ENCODE peak calls at places on chromosomes 12 and 14, in six cellular contexts. One of them, this sample, is unnamed.
A peak's percentile ranks its signal among the peaks of the same experiment; 100 is the strongest.

GRCh38 chr14:68282479-68283377 is 463.1 kb downstream of the RAD51B start:
- DNase-seq in right lobe of liver: no peak
- DNase-seq in HCT116: no peak
- DNase-seq in heart left ventricle: no peak
- DNase-seq in ovary: no peak
- DNase-seq in body of pancreas: no peak
- DNase-seq in this sample: no peak

GRCh38 chr12:56634837-56635538 is 4.9 kb upstream of the BAZ2A start:
- DNase-seq in right lobe of liver: peak; percentile 89
- DNase-seq in heart left ventricle: peak; percentile 77
- DNase-seq in ovary: peak; percentile 80
- DNase-seq in body of pancreas: peak; percentile 77
- DNase-seq in HCT116: peak; percentile 79
- DNase-seq in this sample: peak; percentile 82

GRCh38 chr12:9742665-9743064 is 9.8 kb upstream of the CLECL1 start:
- DNase-seq in HCT116: no peak
- DNase-seq in heart left ventricle: no peak
- DNase-seq in ovary: no peak
- DNase-seq in body of pancreas: no peak
- DNase-seq in right lobe of liver: no peak
- DNase-seq in this sample: no peak

GRCh38 chr12:125346361-125346760 is 281.1 kb downstream of the AACS start:
- DNase-seq in ovary: no peak
- DNase-seq in right lobe of liver: no peak
- DNase-seq in heart left ventricle: no peak
- DNase-seq in body of pancreas: no peak
- DNase-seq in HCT116: no peak
- DNase-seq in this sample: no peak

GRCh38 chr12:116818341-116818856 is 62.8 kb downstream of the HRK start:
- DNase-seq in ovary: peak; percentile 44
- DNase-seq in HCT116: no peak
- DNase-seq in right lobe of liver: no peak
- DNase-seq in heart left ventricle: peak; percentile 52
- DNase-seq in body of pancreas: peak; percentile 32
- DNase-seq in this sample: peak; percentile 19

GRCh38 chr14:70192915-70193314 is 4.2 kb upstream of the SLC8A3 start:
- DNase-seq in body of pancreas: no peak
- DNase-seq in right lobe of liver: no peak
- DNase-seq in HCT116: no peak
- DNase-seq in heart left ventricle: no peak
- DNase-seq in ovary: no peak
- DNase-seq in this sample: no peak

GRCh38 chr14:95482967-95483842 is 33.2 kb downstream of the SYNE3 start:
- DNase-seq in heart left ventricle: peak; percentile 79
- DNase-seq in body of pancreas: peak; percentile 28
- DNase-seq in right lobe of liver: no peak
- DNase-seq in ovary: peak; percentile 85
- DNase-seq in HCT116: peak; percentile 46
- DNase-seq in this sample: peak; percentile 83

GRCh38 chr14:58882577-58883018 is 244.8 kb downstream of the DACT1 start:
- DNase-seq in body of pancreas: no peak
- DNase-seq in HCT116: no peak
- DNase-seq in right lobe of liver: no peak
- DNase-seq in ovary: no peak
- DNase-seq in heart left ventricle: no peak
- DNase-seq in this sample: no peak

GRCh38 chr12:27711312-27711682 is 665 bp downstream of the MRPS35 start:
- DNase-seq in HCT116: no peak
- DNase-seq in right lobe of liver: no peak
- DNase-seq in ovary: no peak
- DNase-seq in body of pancreas: no peak
- DNase-seq in heart left ventricle: no peak
- DNase-seq in this sample: no peak

GRCh38 chr14:46432516-46432915 is 219.1 kb downstream of the RPL10L start:
- DNase-seq in right lobe of liver: no peak
- DNase-seq in HCT116: no peak
- DNase-seq in heart left ventricle: no peak
- DNase-seq in ovary: no peak
- DNase-seq in body of pancreas: no peak
- DNase-seq in this sample: no peak

GRCh38 chr12:26275313-26276257 is 80.2 kb downstream of the SSPN start:
- DNase-seq in HCT116: no peak
- DNase-seq in ovary: no peak
- DNase-seq in heart left ventricle: no peak
- DNase-seq in right lobe of liver: no peak
- DNase-seq in body of pancreas: no peak
- DNase-seq in this sample: no peak

GRCh38 chr12:28340261-28340660 is 150.0 kb downstream of the CCDC91 start:
- DNase-seq in heart left ventricle: no peak
- DNase-seq in HCT116: no peak
- DNase-seq in right lobe of liver: no peak
- DNase-seq in body of pancreas: no peak
- DNase-seq in ovary: no peak
- DNase-seq in this sample: no peak

GRCh38 chr12:48965447-48965846 is 6.1 kb downstream of the WNT10B start:
- DNase-seq in body of pancreas: no peak
- DNase-seq in heart left ventricle: no peak
- DNase-seq in HCT116: no peak
- DNase-seq in right lobe of liver: no peak
- DNase-seq in ovary: no peak
- DNase-seq in this sample: no peak

GRCh38 chr12:43816168-43816567 is 10.1 kb upstream of the TWF1 start:
- DNase-seq in heart left ventricle: no peak
- DNase-seq in HCT116: no peak
- DNase-seq in body of pancreas: no peak
- DNase-seq in right lobe of liver: no peak
- DNase-seq in ovary: no peak
- DNase-seq in this sample: no peak

GRCh38 chr12:28191690-28192089 is 1.4 kb downstream of the CCDC91 start:
- DNase-seq in heart left ventricle: no peak
- DNase-seq in body of pancreas: peak; percentile 53
- DNase-seq in right lobe of liver: no peak
- DNase-seq in HCT116: no peak
- DNase-seq in ovary: no peak
- DNase-seq in this sample: no peak

GRCh38 chr12:12439636-12440035 is 82.8 kb downstream of the BORCS5 start:
- DNase-seq in ovary: no peak
- DNase-seq in body of pancreas: no peak
- DNase-seq in HCT116: no peak
- DNase-seq in right lobe of liver: peak; percentile 79
- DNase-seq in heart left ventricle: peak; percentile 21
- DNase-seq in this sample: no peak

GRCh38 chr12:54300732-54301427 is at the start of gene NFE2:
- DNase-seq in HCT116: no peak
- DNase-seq in ovary: no peak
- DNase-seq in right lobe of liver: peak; percentile 74
- DNase-seq in body of pancreas: peak; percentile 59
- DNase-seq in heart left ventricle: no peak
- DNase-seq in this sample: no peak

GRCh38 chr14:21219561-21220111 is 49.6 kb downstream of the HNRNPC start:
- DNase-seq in ovary: no peak
- DNase-seq in body of pancreas: no peak
- DNase-seq in HCT116: no peak
- DNase-seq in right lobe of liver: no peak
- DNase-seq in heart left ventricle: no peak
- DNase-seq in this sample: no peak
- H3K27ac ChIP-seq in ovary: no peak overlapping the region
- H3K27ac ChIP-seq in body of pancreas: no peak overlapping the region
- H3K27ac ChIP-seq in HCT116: no peak overlapping the region
- H3K27ac ChIP-seq in right lobe of liver: no peak overlapping the region
- H3K27ac ChIP-seq in heart left ventricle: no peak overlapping the region
- H3K27ac ChIP-seq in this sample: no peak overlapping the region

GRCh38 chr12:68838046-68838886 is 30.3 kb downstream of the MDM2 start:
- DNase-seq in body of pancreas: no peak
- DNase-seq in HCT116: no peak
- DNase-seq in heart left ventricle: no peak
- DNase-seq in right lobe of liver: no peak
- DNase-seq in ovary: no peak
- DNase-seq in this sample: no peak
- TF ChIP-seq POLR2A in body of pancreas: no peak
- TF ChIP-seq POLR2A in HCT116: no peak
- TF ChIP-seq POLR2A in heart left ventricle: no peak
- TF ChIP-seq POLR2A in right lobe of liver: no peak
- TF ChIP-seq POLR2A in ovary: no peak
- TF ChIP-seq POLR2A in this sample: no peak

DNA sequence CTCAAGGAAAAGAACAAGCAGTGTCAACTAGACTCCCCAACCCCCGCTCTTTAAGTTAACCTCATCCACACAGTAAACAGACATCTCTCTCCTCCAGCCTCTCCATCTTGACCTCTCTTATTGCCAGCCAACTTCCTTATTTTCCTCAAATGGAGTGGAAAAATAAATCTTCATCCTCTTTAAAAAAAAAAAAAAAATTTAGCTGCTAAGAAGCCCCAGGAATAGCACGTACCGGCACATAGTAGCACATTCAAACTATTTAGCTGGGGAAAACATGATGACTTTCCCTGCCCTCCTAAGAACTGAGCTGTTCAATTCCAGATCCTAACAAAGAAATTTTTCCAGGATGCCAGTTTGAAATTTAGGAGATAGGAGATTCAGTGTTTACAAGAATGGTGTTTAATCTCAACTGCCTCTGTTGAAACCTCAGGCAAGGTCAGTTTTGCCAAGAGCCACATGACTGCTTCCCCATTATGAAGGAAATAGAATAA is 90.8 kb downstream of the EPS8 start:
- DNase-seq in HCT116: no peak
- DNase-seq in body of pancreas: no peak
- DNase-seq in heart left ventricle: no peak
- DNase-seq in ovary: no peak
- DNase-seq in right lobe of liver: no peak
- DNase-seq in this sample: no peak
- H3K27ac ChIP-seq in HCT116: peak overlapping the region; percentile 96
- H3K27ac ChIP-seq in body of pancreas: peak overlapping the region; percentile 43
- H3K27ac ChIP-seq in heart left ventricle: peak overlapping the region; percentile 84
- H3K27ac ChIP-seq in ovary: no peak overlapping the region
- H3K27ac ChIP-seq in right lobe of liver: peak overlapping the region; percentile 53
- H3K27ac ChIP-seq in this sample: peak overlapping the region; percentile 82

GRCh38 chr14:54640480-54640879 is 73.6 kb downstream of the SAMD4A start:
- DNase-seq in ovary: no peak
- DNase-seq in body of pancreas: no peak
- DNase-seq in right lobe of liver: no peak
- DNase-seq in HCT116: no peak
- DNase-seq in heart left ventricle: no peak
- DNase-seq in this sample: no peak

GRCh38 chr14:54646576-54647130 is 79.7 kb downstream of the SAMD4A start:
- DNase-seq in heart left ventricle: no peak
- DNase-seq in HCT116: no peak
- DNase-seq in right lobe of liver: no peak
- DNase-seq in ovary: no peak
- DNase-seq in body of pancreas: no peak
- DNase-seq in this sample: no peak

GRCh38 chr14:54642121-54642520 is 75.2 kb downstream of the SAMD4A start:
- DNase-seq in ovary: no peak
- DNase-seq in body of pancreas: no peak
- DNase-seq in right lobe of liver: no peak
- DNase-seq in heart left ventricle: no peak
- DNase-seq in HCT116: no peak
- DNase-seq in this sample: no peak

GRCh38 chr14:54642950-54643695 is 76.2 kb downstream of the SAMD4A start:
- DNase-seq in heart left ventricle: no peak
- DNase-seq in right lobe of liver: no peak
- DNase-seq in HCT116: no peak
- DNase-seq in body of pancreas: no peak
- DNase-seq in ovary: no peak
- DNase-seq in this sample: no peak

GRCh38 chr14:54643696-54644176 is 76.8 kb downstream of the SAMD4A start:
- DNase-seq in heart left ventricle: no peak
- DNase-seq in body of pancreas: no peak
- DNase-seq in right lobe of liver: no peak
- DNase-seq in ovary: no peak
- DNase-seq in HCT116: no peak
- DNase-seq in this sample: no peak
- TF ChIP-seq POLR2A in heart left ventricle: no peak
- TF ChIP-seq POLR2A in body of pancreas: no peak
- TF ChIP-seq POLR2A in right lobe of liver: no peak
- TF ChIP-seq POLR2A in ovary: no peak
- TF ChIP-seq POLR2A in HCT116: no peak
- TF ChIP-seq POLR2A in this sample: no peak

DNA sequence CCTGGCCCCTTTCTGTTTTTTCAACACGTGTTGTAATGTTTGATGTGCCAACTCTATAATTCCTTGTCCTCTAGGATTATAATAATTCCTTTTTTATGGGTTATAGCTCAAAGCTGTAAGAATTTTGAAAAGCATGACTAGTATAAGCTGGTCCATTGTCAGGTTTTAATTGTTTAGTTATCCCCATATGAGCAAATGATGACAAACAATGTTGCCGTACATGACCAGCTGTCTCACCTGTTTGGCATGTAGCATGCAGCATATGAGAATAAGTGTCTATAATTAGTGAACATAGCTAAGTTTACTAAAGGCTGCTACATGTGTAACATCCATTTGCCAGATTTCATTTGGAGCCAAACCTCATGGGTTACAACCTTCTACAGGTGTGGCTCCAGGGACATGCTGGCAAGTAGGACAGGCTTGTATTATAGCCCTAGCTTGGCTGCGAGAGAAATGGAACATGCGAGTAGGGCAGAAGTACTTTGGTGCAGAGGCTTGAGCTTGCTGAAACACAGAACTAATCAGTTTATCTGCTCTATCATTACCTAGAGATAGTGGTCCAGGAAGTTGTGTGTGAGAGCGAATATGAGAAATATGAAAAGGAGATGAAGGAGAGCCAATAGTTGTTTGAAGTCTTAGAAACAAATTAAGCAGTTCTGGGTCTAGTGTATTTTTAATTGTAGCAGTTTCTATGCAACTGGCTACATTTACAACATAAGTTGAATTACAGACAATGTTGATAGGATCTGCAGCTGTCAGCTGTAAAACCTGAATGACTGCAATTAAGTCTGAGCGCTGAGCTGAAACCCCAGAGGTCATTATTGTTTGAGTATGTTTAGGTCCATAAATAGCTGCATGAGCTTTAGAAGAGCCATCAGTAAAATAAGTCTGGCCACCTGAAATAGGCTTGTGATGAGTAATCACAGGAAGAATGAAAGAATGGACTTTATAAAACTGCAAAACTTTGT is 22.6 kb upstream of the MAPKAPK5 start:
- DNase-seq in HCT116: no peak
- DNase-seq in heart left ventricle: no peak
- DNase-seq in body of pancreas: no peak
- DNase-seq in ovary: no peak
- DNase-seq in right lobe of liver: no peak
- DNase-seq in this sample: no peak
- H3K27ac ChIP-seq in HCT116: no peak overlapping the region
- H3K27ac ChIP-seq in heart left ventricle: no peak overlapping the region
- H3K27ac ChIP-seq in body of pancreas: no peak overlapping the region
- H3K27ac ChIP-seq in ovary: no peak overlapping the region
- H3K27ac ChIP-seq in right lobe of liver: no peak overlapping the region
- H3K27ac ChIP-seq in this sample: no peak overlapping the region

This sample was measured in uterus.